ENCODE peak calls at places on chromosomes 7 and 10, in eight cellular contexts. One of them, this sample, is unnamed. For H3K36me3, the result is how much of the 10 kb centered on the place peaks cover.

GRCh38 chr10:15829495-15829894 is 30.8 kb downstream of the MINDY3 start:
- DNase-seq in H1: no peak
- DNase-seq in uterus: no peak
- DNase-seq in fibroblast of lung: no peak
- DNase-seq in upper lobe of right lung: no peak
- DNase-seq in testis: no peak
- DNase-seq in CD8-positive, alpha-beta T cell: no peak
- DNase-seq in IMR-90: no peak
- DNase-seq in this sample: no peak

GRCh38 chr10:17547026-17547425 is 70.1 kb downstream of the HACD1 start:
- DNase-seq in H1: no peak
- DNase-seq in uterus: no peak
- DNase-seq in fibroblast of lung: peak
- DNase-seq in upper lobe of right lung: no peak
- DNase-seq in testis: no peak
- DNase-seq in CD8-positive, alpha-beta T cell: no peak
- DNase-seq in IMR-90: no peak
- DNase-seq in this sample: no peak

GRCh38 chr10:93995598-93996271 is 2.0 kb downstream of the PLCE1 start:
- DNase-seq in H1: no peak
- DNase-seq in uterus: no peak
- DNase-seq in fibroblast of lung: peak
- DNase-seq in upper lobe of right lung: no peak
- DNase-seq in testis: no peak
- DNase-seq in CD8-positive, alpha-beta T cell: no peak
- DNase-seq in IMR-90: peak
- DNase-seq in this sample: no peak

GRCh38 chr10:72275351-72276012 is 1.8 kb downstream of the DDIT4 start:
- DNase-seq in H1: no peak
- DNase-seq in uterus: no peak
- DNase-seq in fibroblast of lung: no peak
- DNase-seq in upper lobe of right lung: no peak
- DNase-seq in testis: no peak
- DNase-seq in CD8-positive, alpha-beta T cell: peak
- DNase-seq in IMR-90: peak
- DNase-seq in this sample: peak

GRCh38 chr10:16689636-16690035 is 127.6 kb downstream of the RSU1 start:
- DNase-seq in H1: no peak
- DNase-seq in uterus: no peak
- DNase-seq in fibroblast of lung: no peak
- DNase-seq in upper lobe of right lung: no peak
- DNase-seq in testis: no peak
- DNase-seq in CD8-positive, alpha-beta T cell: no peak
- DNase-seq in IMR-90: no peak
- DNase-seq in this sample: no peak

GRCh38 chr7:133434246-133434865 is 181.5 kb downstream of the EXOC4 start:
- DNase-seq in H1: no peak
- DNase-seq in uterus: no peak
- DNase-seq in fibroblast of lung: peak
- DNase-seq in upper lobe of right lung: no peak
- DNase-seq in testis: no peak
- DNase-seq in CD8-positive, alpha-beta T cell: no peak
- DNase-seq in IMR-90: peak
- DNase-seq in this sample: no peak

GRCh38 chr10:73889014-73889413 is 14.7 kb upstream of the CAMK2G start:
- DNase-seq in H1: no peak
- DNase-seq in uterus: peak
- DNase-seq in fibroblast of lung: peak
- DNase-seq in upper lobe of right lung: peak
- DNase-seq in testis: peak
- DNase-seq in CD8-positive, alpha-beta T cell: no peak
- DNase-seq in IMR-90: peak
- DNase-seq in this sample: peak

GRCh38 chr7:48089415-48089975 is 430 bp downstream of the UPP1 start:
- DNase-seq in H1: no peak
- DNase-seq in uterus: no peak
- DNase-seq in fibroblast of lung: peak
- DNase-seq in upper lobe of right lung: peak
- DNase-seq in testis: peak
- DNase-seq in CD8-positive, alpha-beta T cell: peak
- DNase-seq in IMR-90: no peak
- DNase-seq in this sample: no peak

GRCh38 chr10:103512591-103513382 is 19.3 kb downstream of the NEURL1 start:
- DNase-seq in H1: no peak
- DNase-seq in uterus: no peak
- DNase-seq in fibroblast of lung: no peak
- DNase-seq in upper lobe of right lung: peak
- DNase-seq in testis: peak
- DNase-seq in CD8-positive, alpha-beta T cell: no peak
- DNase-seq in IMR-90: no peak
- DNase-seq in this sample: no peak

GRCh38 chr10:122853665-122854313 is 8.1 kb upstream of the CUZD1 start:
- DNase-seq in H1: no peak
- DNase-seq in uterus: no peak
- DNase-seq in fibroblast of lung: peak
- DNase-seq in upper lobe of right lung: no peak
- DNase-seq in testis: no peak
- DNase-seq in CD8-positive, alpha-beta T cell: no peak
- DNase-seq in IMR-90: peak
- DNase-seq in this sample: no peak

GRCh38 chr10:31669367-31669766 is 259.3 kb downstream of the ARHGAP12 start:
- DNase-seq in H1: no peak
- DNase-seq in uterus: no peak
- DNase-seq in fibroblast of lung: no peak
- DNase-seq in upper lobe of right lung: no peak
- DNase-seq in testis: no peak
- DNase-seq in CD8-positive, alpha-beta T cell: no peak
- DNase-seq in IMR-90: no peak
- DNase-seq in this sample: no peak

GRCh38 chr7:5203138-5203537 is 13.1 kb downstream of the WIPI2 start:
- DNase-seq in H1: no peak
- DNase-seq in uterus: no peak
- DNase-seq in fibroblast of lung: no peak
- DNase-seq in upper lobe of right lung: no peak
- DNase-seq in testis: no peak
- DNase-seq in CD8-positive, alpha-beta T cell: no peak
- DNase-seq in IMR-90: no peak
- DNase-seq in this sample: peak

GRCh38 chr7:35415411-35415822 is 161.5 kb upstream of the TBX20 start:
- DNase-seq in H1: no peak
- DNase-seq in uterus: no peak
- DNase-seq in fibroblast of lung: no peak
- DNase-seq in upper lobe of right lung: no peak
- DNase-seq in testis: no peak
- DNase-seq in CD8-positive, alpha-beta T cell: no peak
- DNase-seq in IMR-90: no peak
- DNase-seq in this sample: no peak

GRCh38 chr7:141654551-141654950 is 47.4 kb downstream of the DENND11 start:
- DNase-seq in H1: no peak
- DNase-seq in uterus: no peak
- DNase-seq in fibroblast of lung: peak
- DNase-seq in upper lobe of right lung: no peak
- DNase-seq in testis: peak
- DNase-seq in CD8-positive, alpha-beta T cell: peak
- DNase-seq in IMR-90: peak
- DNase-seq in this sample: peak

GRCh38 chr10:16770141-16770540 is 47.1 kb downstream of the RSU1 start:
- DNase-seq in H1: no peak
- DNase-seq in uterus: no peak
- DNase-seq in fibroblast of lung: no peak
- DNase-seq in upper lobe of right lung: no peak
- DNase-seq in testis: no peak
- DNase-seq in CD8-positive, alpha-beta T cell: no peak
- DNase-seq in IMR-90: no peak
- DNase-seq in this sample: no peak

GRCh38 chr7:149771199-149771636 is 2.2 kb downstream of the ZNF467 start:
- DNase-seq in H1: no peak
- DNase-seq in uterus: no peak
- DNase-seq in fibroblast of lung: no peak
- DNase-seq in upper lobe of right lung: peak
- DNase-seq in testis: no peak
- DNase-seq in CD8-positive, alpha-beta T cell: no peak
- DNase-seq in IMR-90: no peak
- DNase-seq in this sample: peak
- H3K27ac ChIP-seq in H1: no peak
- H3K27ac ChIP-seq in uterus: peak
- H3K27ac ChIP-seq in fibroblast of lung: no peak
- H3K27ac ChIP-seq in upper lobe of right lung: peak
- H3K27ac ChIP-seq in testis: no peak
- H3K27ac ChIP-seq in CD8-positive, alpha-beta T cell: no peak
- H3K27ac ChIP-seq in IMR-90: no peak
- H3K27ac ChIP-seq in this sample: no peak

GRCh38 chr7:66946545-66946944 is 25.5 kb downstream of the TMEM248 start:
- DNase-seq in H1: no peak
- DNase-seq in uterus: no peak
- DNase-seq in fibroblast of lung: no peak
- DNase-seq in upper lobe of right lung: no peak
- DNase-seq in testis: no peak
- DNase-seq in CD8-positive, alpha-beta T cell: no peak
- DNase-seq in IMR-90: no peak
- DNase-seq in this sample: no peak
- H3K36me3 ChIP-seq in H1: under half
- H3K36me3 ChIP-seq in uterus: under half
- H3K36me3 ChIP-seq in fibroblast of lung: under half
- H3K36me3 ChIP-seq in upper lobe of right lung: half or more
- H3K36me3 ChIP-seq in testis: under half
- H3K36me3 ChIP-seq in CD8-positive, alpha-beta T cell: half or more
- H3K36me3 ChIP-seq in IMR-90: half or more
- H3K36me3 ChIP-seq in this sample: under half

GRCh38 chr10:78433063-78433717 is 399.5 kb downstream of the RPS24 start:
- DNase-seq in H1: no peak
- DNase-seq in uterus: no peak
- DNase-seq in fibroblast of lung: no peak
- DNase-seq in upper lobe of right lung: no peak
- DNase-seq in testis: no peak
- DNase-seq in CD8-positive, alpha-beta T cell: no peak
- DNase-seq in IMR-90: no peak
- DNase-seq in this sample: no peak

GRCh38 chr10:78433722-78434535 is 400.3 kb downstream of the RPS24 start:
- DNase-seq in H1: no peak
- DNase-seq in uterus: no peak
- DNase-seq in fibroblast of lung: no peak
- DNase-seq in upper lobe of right lung: no peak
- DNase-seq in testis: no peak
- DNase-seq in CD8-positive, alpha-beta T cell: no peak
- DNase-seq in IMR-90: no peak
- DNase-seq in this sample: no peak

GRCh38 chr10:78429994-78430393 is 396.3 kb downstream of the RPS24 start:
- DNase-seq in H1: no peak
- DNase-seq in uterus: no peak
- DNase-seq in fibroblast of lung: no peak
- DNase-seq in upper lobe of right lung: no peak
- DNase-seq in testis: no peak
- DNase-seq in CD8-positive, alpha-beta T cell: no peak
- DNase-seq in IMR-90: no peak
- DNase-seq in this sample: no peak

GRCh38 chr10:78434886-78435285 is 401.2 kb downstream of the RPS24 start:
- DNase-seq in H1: no peak
- DNase-seq in uterus: no peak
- DNase-seq in fibroblast of lung: no peak
- DNase-seq in upper lobe of right lung: no peak
- DNase-seq in testis: no peak
- DNase-seq in CD8-positive, alpha-beta T cell: no peak
- DNase-seq in IMR-90: no peak
- DNase-seq in this sample: no peak

DNA sequence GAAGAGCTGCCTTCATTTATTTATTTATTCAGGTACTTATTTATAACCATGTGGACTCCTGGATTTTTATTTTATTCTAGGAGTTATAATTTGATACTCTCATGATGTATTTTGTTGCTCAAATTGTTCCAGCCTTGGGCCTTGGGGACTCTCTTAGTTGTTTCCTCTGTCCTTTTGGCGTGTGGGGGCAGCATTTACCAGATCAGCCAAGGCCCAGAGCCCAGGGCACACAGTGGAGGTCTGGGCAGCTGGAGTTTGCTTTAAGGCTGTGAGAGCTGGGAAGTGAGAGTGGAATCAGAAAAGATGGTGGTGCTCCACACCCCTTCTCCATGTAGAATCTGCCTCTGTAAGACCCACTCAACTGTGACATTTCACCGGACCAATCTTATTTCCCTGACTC is 398.9 kb downstream of the RPS24 start:
- DNase-seq in H1: no peak
- DNase-seq in uterus: no peak
- DNase-seq in fibroblast of lung: no peak
- DNase-seq in upper lobe of right lung: no peak
- DNase-seq in testis: peak
- DNase-seq in CD8-positive, alpha-beta T cell: no peak
- DNase-seq in IMR-90: no peak
- DNase-seq in this sample: no peak
- TF ChIP-seq CTCF in H1: peak
- TF ChIP-seq CTCF in uterus: no peak
- TF ChIP-seq CTCF in fibroblast of lung: no peak
- TF ChIP-seq CTCF in upper lobe of right lung: no peak
- TF ChIP-seq CTCF in testis: no peak
- TF ChIP-seq CTCF in CD8-positive, alpha-beta T cell: no peak
- TF ChIP-seq CTCF in IMR-90: peak
- TF ChIP-seq CTCF in this sample: no peak

GRCh38 chr10:48791267-48791928 is 106.7 kb downstream of the WDFY4 start:
- DNase-seq in H1: no peak
- DNase-seq in uterus: no peak
- DNase-seq in fibroblast of lung: no peak
- DNase-seq in upper lobe of right lung: no peak
- DNase-seq in testis: no peak
- DNase-seq in CD8-positive, alpha-beta T cell: no peak
- DNase-seq in IMR-90: no peak
- DNase-seq in this sample: no peak

GRCh38 chr10:48792687-48793096 is 108.0 kb downstream of the WDFY4 start:
- DNase-seq in H1: no peak
- DNase-seq in uterus: no peak
- DNase-seq in fibroblast of lung: peak
- DNase-seq in upper lobe of right lung: no peak
- DNase-seq in testis: no peak
- DNase-seq in CD8-positive, alpha-beta T cell: no peak
- DNase-seq in IMR-90: peak
- DNase-seq in this sample: no peak

GRCh38 chr10:48794074-48794473 is 109.4 kb downstream of the WDFY4 start:
- DNase-seq in H1: no peak
- DNase-seq in uterus: no peak
- DNase-seq in fibroblast of lung: no peak
- DNase-seq in upper lobe of right lung: no peak
- DNase-seq in testis: no peak
- DNase-seq in CD8-positive, alpha-beta T cell: no peak
- DNase-seq in IMR-90: no peak
- DNase-seq in this sample: no peak

GRCh38 chr10:48790740-48791044 is 106.0 kb downstream of the WDFY4 start:
- DNase-seq in H1: no peak
- DNase-seq in uterus: no peak
- DNase-seq in fibroblast of lung: no peak
- DNase-seq in upper lobe of right lung: no peak
- DNase-seq in testis: no peak
- DNase-seq in CD8-positive, alpha-beta T cell: no peak
- DNase-seq in IMR-90: no peak
- DNase-seq in this sample: no peak

DNA sequence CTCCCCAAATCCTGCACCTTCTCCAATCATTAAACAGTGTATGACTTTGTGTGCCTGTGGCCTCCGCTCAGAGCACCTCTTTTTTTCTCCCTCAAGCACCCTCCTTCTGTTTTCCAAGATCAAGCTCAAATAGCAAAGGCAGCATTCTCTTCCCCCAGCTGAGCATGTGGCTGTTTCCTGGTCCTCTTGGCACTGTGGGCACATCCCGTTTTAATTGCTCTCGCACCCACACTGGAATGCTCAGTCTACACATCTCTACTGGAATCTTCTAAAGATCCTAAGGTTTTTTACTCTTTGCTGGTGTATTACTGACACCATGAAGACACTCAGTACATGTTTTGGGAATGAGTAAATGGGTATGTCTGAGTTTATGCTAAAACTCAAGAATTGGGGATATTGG is 107.4 kb downstream of the WDFY4 start:
- DNase-seq in H1: no peak
- DNase-seq in uterus: no peak
- DNase-seq in fibroblast of lung: peak
- DNase-seq in upper lobe of right lung: no peak
- DNase-seq in testis: no peak
- DNase-seq in CD8-positive, alpha-beta T cell: no peak
- DNase-seq in IMR-90: no peak
- DNase-seq in this sample: no peak
- H3K27ac ChIP-seq in H1: no peak
- H3K27ac ChIP-seq in uterus: no peak
- H3K27ac ChIP-seq in fibroblast of lung: no peak
- H3K27ac ChIP-seq in upper lobe of right lung: no peak
- H3K27ac ChIP-seq in testis: no peak
- H3K27ac ChIP-seq in CD8-positive, alpha-beta T cell: no peak
- H3K27ac ChIP-seq in IMR-90: no peak
- H3K27ac ChIP-seq in this sample: no peak

This sample was measured in adrenal gland.